ENCODE peak calls at places on chromosome 6, in eight cellular contexts. F is T-cell; V is astrocyte of the spinal cord; O is AG04449; G is frontal cortex; D is activated CD8-positive, alpha-beta memory T cell treated with anti-CD3 and anti-CD28 coated beads for 4 hours; N is activated CD8-positive, alpha-beta T cell treated with anti-CD3 and anti-CD28 coated beads, Interleukin-2, amount 10 ng/mL, durations not matched to agents 7 days and 5 days; R is non-pigmented ciliary epithelial cell. I is an unnamed sample.

GRCh38 chr6:137341721-137342195 is 122.6 kb upstream of the IFNGR1 start:
- DNase-seq in N (peak; percentile 58), R (no peak), F (peak; percentile 47), O (no peak), G (peak; percentile 7), V (no peak), D (peak; percentile 10), I (peak; percentile 43)

GRCh38 chr6:44649365-44650025 is 262.0 kb downstream of the CDC5L start:
- DNase-seq in R (no peak), G (no peak), F (no peak), V (peak; percentile 77), D (no peak), N (no peak), O (no peak), I (no peak)

GRCh38 chr6:152078804-152079203 is 271.3 kb downstream of the ESR1 start:
- DNase-seq in O (no peak), D (no peak), R (no peak), V (no peak), N (no peak), F (no peak), G (no peak), I (no peak)

GRCh38 chr6:28446818-28447511 is 3.7 kb upstream of the ZSCAN23 start:
- DNase-seq in G (no peak), V (peak; percentile 13), R (no peak), O (no peak), F (no peak), D (no peak), N (peak; percentile 32), I (no peak)

GRCh38 chr6:100237881-100238280 is 226.8 kb downstream of the SIM1 start:
- DNase-seq in F (no peak), N (no peak), R (no peak), O (peak; percentile 44), G (no peak), V (no peak), D (no peak), I (no peak)

GRCh38 chr6:136751478-136751956 is 40.8 kb downstream of the MAP3K5 start:
- DNase-seq in D (no peak), V (no peak), G (no peak), O (no peak), R (no peak), N (peak; percentile 72), F (peak; percentile 22), I (no peak)

GRCh38 chr6:44053760-44054556 is 73.3 kb downstream of the MRPL14 start:
- DNase-seq in O (no peak), N (no peak), G (no peak), D (no peak), V (peak; percentile 62), F (no peak), R (no peak), I (no peak)

GRCh38 chr6:127458817-127459216 is 372 bp downstream of the KIAA0408 start:
- DNase-seq in O (no peak), G (no peak), N (no peak), V (no peak), R (no peak), F (no peak), D (no peak), I (no peak)

GRCh38 chr6:89574860-89575561 is 63.5 kb downstream of the LYRM2 start:
- DNase-seq in O (no peak), G (no peak), V (no peak), D (no peak), R (no peak), N (no peak), F (no peak), I (no peak)

GRCh38 chr6:168345266-168345665 is 25.7 kb upstream of the DACT2 start:
- DNase-seq in R (no peak), N (no peak), F (no peak), G (no peak), D (no peak), V (no peak), O (no peak), I (no peak)

GRCh38 chr6:106360989-106361430 is 493 bp downstream of the CRYBG1 start:
- DNase-seq in N (no peak), G (no peak), V (no peak), O (no peak), D (no peak), R (no peak), F (no peak), I (no peak)

GRCh38 chr6:21587925-21588811 is 5.4 kb upstream of the SOX4 start:
- DNase-seq in D (no peak), F (peak; percentile 23), O (no peak), R (no peak), V (peak; percentile 64), G (no peak), N (peak; percentile 63), I (peak; percentile 83)

GRCh38 chr6:43368517-43369160 is 808 bp downstream of the ZNF318 start:
- DNase-seq in F (no peak), N (peak; percentile 23), O (no peak), D (no peak), V (peak; percentile 32), G (peak; percentile 35), R (no peak), I (peak; percentile 25)

GRCh38 chr6:168122011-168122410 is 43.0 kb upstream of the FRMD1 start:
- DNase-seq in D (no peak), V (no peak), G (no peak), O (no peak), N (peak; percentile 9), R (no peak), F (no peak), I (no peak)

GRCh38 chr6:134077301-134077700 is 24.9 kb upstream of the SLC2A12 start:
- DNase-seq in O (no peak), D (no peak), G (no peak), F (no peak), N (no peak), R (peak; percentile 58), V (peak; percentile 51), I (no peak)

GRCh38 chr6:158869604-158870417 is 50.6 kb upstream of the EZR start:
- DNase-seq in G (peak; percentile 74), F (peak; percentile 93), O (no peak), N (peak; percentile 96), R (peak; percentile 89), D (peak; percentile 94), V (peak; percentile 93), I (peak; percentile 85)

GRCh38 chr6:142009647-142010046 is 123.1 kb upstream of the GJE1 start:
- DNase-seq in G (no peak), F (no peak), D (no peak), R (peak; percentile 51), N (no peak), V (peak; percentile 57), O (no peak), I (no peak)

GRCh38 chr6:158762787-158763439 is 56.3 kb downstream of the EZR start:
- DNase-seq in F (no peak), N (no peak), V (no peak), R (no peak), G (no peak), D (no peak), O (no peak), I (no peak)

GRCh38 chr6:157281570-157281969 is 41.7 kb downstream of the TMEM242 start:
- DNase-seq in G (no peak), D (no peak), R (no peak), V (no peak), O (no peak), F (no peak), N (no peak), I (no peak)

GRCh38 chr6:25774120-25774730 is 19.7 kb downstream of the SLC17A4 start:
- DNase-seq in O (no peak), N (no peak), R (no peak), F (no peak), G (no peak), V (no peak), D (no peak), I (no peak)

GRCh38 chr6:21367649-21368154 is 225.8 kb upstream of the SOX4 start:
- DNase-seq in V (no peak), D (no peak), O (no peak), G (no peak), F (no peak), N (no peak), R (no peak), I (no peak)

GRCh38 chr6:111653961-111654360 is 48.3 kb upstream of the TRAF3IP2 start:
- DNase-seq in N (no peak), V (no peak), G (no peak), O (no peak), R (no peak), D (no peak), F (no peak), I (no peak)

GRCh38 chr6:73558624-73559398 is 38.0 kb upstream of the EEF1A1 start:
- DNase-seq in O (no peak), N (no peak), V (no peak), R (no peak), F (no peak), D (no peak), G (no peak), I (no peak)

GRCh38 chr6:121305957-121306607 is 28.2 kb downstream of the TBC1D32 start:
- DNase-seq in R (no peak), D (no peak), G (no peak), V (peak; percentile 53), F (no peak), O (no peak), N (no peak), I (no peak)

GRCh38 chr6:138576303-138576702 is 77.0 kb upstream of the NHSL1 start:
- DNase-seq in G (no peak), R (no peak), V (no peak), O (no peak), F (no peak), N (no peak), D (no peak), I (no peak)

GRCh38 chr6:136067731-136068341 is 182.3 kb downstream of the MTFR2 start:
- DNase-seq in R (no peak), N (no peak), V (peak; percentile 55), D (no peak), G (no peak), O (no peak), F (no peak), I (no peak)

GRCh38 chr6:125114248-125114858 is 39.2 kb upstream of the TPD52L1 start:
- DNase-seq in R (no peak), D (no peak), G (no peak), N (peak; percentile 65), F (peak; percentile 32), V (peak; percentile 67), O (no peak), I (peak; percentile 50)

GRCh38 chr6:80607814-80608391 is 501.4 kb downstream of the BCKDHB start:
- DNase-seq in F (no peak), O (peak; percentile 90), V (peak; percentile 93), D (no peak), R (peak; percentile 91), G (no peak), N (no peak), I (no peak)

GRCh38 chr6:159720708-159721107 is 6.6 kb upstream of the WTAP start:
- DNase-seq in R (no peak), V (peak; percentile 22), G (no peak), O (no peak), N (peak; percentile 69), D (no peak), F (peak; percentile 47), I (peak; percentile 28)

GRCh38 chr6:166726193-166726592 is 99.1 kb upstream of the RPS6KA2 start:
- DNase-seq in V (no peak), D (no peak), G (no peak), O (no peak), R (no peak), F (no peak), N (no peak), I (no peak)